ENCODE peak calls at places on chromosome 2, in four cellular contexts. One of them, this sample, is unnamed.

GRCh38 chr2:168571061-168571460 is 115.0 kb downstream of the CERS6 start:
- DNase-seq in A549: no peak
- DNase-seq in K562: no peak
- DNase-seq in IMR-90: peak; percentile 3
- DNase-seq in this sample: no peak

GRCh38 chr2:200471324-200471848 is 38.5 kb downstream of the KCTD18 start:
- DNase-seq in A549: peak; percentile 57
- DNase-seq in K562: no peak
- DNase-seq in IMR-90: no peak
- DNase-seq in this sample: peak; percentile 17

GRCh38 chr2:172234716-172235661 is 132.3 kb upstream of the DLX2 start:
- DNase-seq in A549: peak; percentile 35
- DNase-seq in K562: no peak
- DNase-seq in IMR-90: no peak
- DNase-seq in this sample: peak; percentile 17

GRCh38 chr2:54042341-54042740 is 71.5 kb upstream of the PSME4 start:
- DNase-seq in A549: no peak
- DNase-seq in K562: no peak
- DNase-seq in IMR-90: peak; percentile 62
- DNase-seq in this sample: no peak

GRCh38 chr2:157880927-157881326 is 4.8 kb upstream of the ACVR1 start:
- DNase-seq in A549: no peak
- DNase-seq in K562: no peak
- DNase-seq in IMR-90: no peak
- DNase-seq in this sample: no peak

GRCh38 chr2:181621779-181622490 is 35.0 kb downstream of the CERKL start:
- DNase-seq in A549: no peak
- DNase-seq in K562: no peak
- DNase-seq in IMR-90: no peak
- DNase-seq in this sample: no peak

GRCh38 chr2:235609321-235609720 is 115.5 kb downstream of the AGAP1 start:
- DNase-seq in A549: no peak
- DNase-seq in K562: no peak
- DNase-seq in IMR-90: no peak
- DNase-seq in this sample: no peak

GRCh38 chr2:191347154-191347553 is 102.0 kb downstream of the MYO1B start:
- DNase-seq in A549: no peak
- DNase-seq in K562: no peak
- DNase-seq in IMR-90: no peak
- DNase-seq in this sample: no peak

GRCh38 chr2:216646116-216646515 is 12.9 kb downstream of the IGFBP2 start:
- DNase-seq in A549: no peak
- DNase-seq in K562: no peak
- DNase-seq in IMR-90: no peak
- DNase-seq in this sample: no peak

GRCh38 chr2:235833971-235834620 is 334.1 kb downstream of the GBX2 start:
- DNase-seq in A549: no peak
- DNase-seq in K562: no peak
- DNase-seq in IMR-90: no peak
- DNase-seq in this sample: no peak

GRCh38 chr2:98514879-98515570 is 70.4 kb downstream of the INPP4A start:
- DNase-seq in A549: no peak
- DNase-seq in K562: peak; percentile 22
- DNase-seq in IMR-90: peak; percentile 68
- DNase-seq in this sample: peak; percentile 62

GRCh38 chr2:175854665-175855064 is 147.4 kb downstream of the LNPK start:
- DNase-seq in A549: no peak
- DNase-seq in K562: no peak
- DNase-seq in IMR-90: no peak
- DNase-seq in this sample: no peak

GRCh38 chr2:175136334-175137215 is 31.4 kb downstream of the ATF2 start:
- DNase-seq in A549: no peak
- DNase-seq in K562: no peak
- DNase-seq in IMR-90: no peak
- DNase-seq in this sample: no peak

GRCh38 chr2:45857848-45858520 is 206.5 kb downstream of the PRKCE start:
- DNase-seq in A549: no peak
- DNase-seq in K562: no peak
- DNase-seq in IMR-90: no peak
- DNase-seq in this sample: no peak

GRCh38 chr2:147916067-147916466 is 71.2 kb downstream of the ACVR2A start:
- DNase-seq in A549: no peak
- DNase-seq in K562: no peak
- DNase-seq in IMR-90: no peak
- DNase-seq in this sample: no peak

GRCh38 chr2:136957044-136957443 is 191.7 kb downstream of the THSD7B start:
- DNase-seq in A549: no peak
- DNase-seq in K562: no peak
- DNase-seq in IMR-90: no peak
- DNase-seq in this sample: no peak

GRCh38 chr2:13725945-13726344 is 906.6 kb upstream of the LRATD1 start:
- DNase-seq in A549: no peak
- DNase-seq in K562: no peak
- DNase-seq in IMR-90: no peak
- DNase-seq in this sample: no peak

GRCh38 chr2:145652992-145653545 is 1133.2 kb upstream of the ZEB2 start:
- DNase-seq in A549: no peak
- DNase-seq in K562: no peak
- DNase-seq in IMR-90: peak; percentile 95
- DNase-seq in this sample: no peak

GRCh38 chr2:173218331-173219056 is 136.2 kb upstream of the CDCA7 start:
- DNase-seq in A549: no peak
- DNase-seq in K562: no peak
- DNase-seq in IMR-90: peak; percentile 24
- DNase-seq in this sample: no peak

GRCh38 chr2:73776869-73777519 is 2.9 kb downstream of the DUSP11 start:
- DNase-seq in A549: no peak
- DNase-seq in K562: no peak
- DNase-seq in IMR-90: peak; percentile 70
- DNase-seq in this sample: peak; percentile 12

GRCh38 chr2:73776381-73776780 is 3.5 kb downstream of the DUSP11 start:
- DNase-seq in A549: no peak
- DNase-seq in K562: no peak
- DNase-seq in IMR-90: no peak
- DNase-seq in this sample: no peak

GRCh38 chr2:73780242-73780582 is 309 bp upstream of the DUSP11 start:
- DNase-seq in A549: no peak
- DNase-seq in K562: no peak
- DNase-seq in IMR-90: no peak
- DNase-seq in this sample: no peak

GRCh38 chr2:73779472-73780241 is at the start of gene DUSP11:
- DNase-seq in A549: peak; percentile 95
- DNase-seq in K562: peak; percentile 88
- DNase-seq in IMR-90: peak; percentile 92
- DNase-seq in this sample: peak; percentile 96
- TF ChIP-seq POLR2A in A549: peak; percentile 95
- TF ChIP-seq POLR2A in K562: peak; percentile 91
- TF ChIP-seq POLR2A in IMR-90: peak; percentile 68
- TF ChIP-seq POLR2A in this sample: peak; percentile 84

GRCh38 chr2:28896906-28897305 is 2.4 kb downstream of the WDR43 start:
- DNase-seq in A549: peak; percentile 44
- DNase-seq in K562: no peak
- DNase-seq in IMR-90: peak; percentile 71
- DNase-seq in this sample: no peak

GRCh38 chr2:28898048-28898447 is 3.6 kb downstream of the WDR43 start:
- DNase-seq in A549: no peak
- DNase-seq in K562: no peak
- DNase-seq in IMR-90: no peak
- DNase-seq in this sample: peak; percentile 65

GRCh38 chr2:28894470-28895188 is at the start of gene WDR43:
- DNase-seq in A549: peak; percentile 97
- DNase-seq in K562: peak; percentile 95
- DNase-seq in IMR-90: peak; percentile 99
- DNase-seq in this sample: peak; percentile 99

GRCh38 chr2:28893488-28893887 is 979 bp upstream of the WDR43 start:
- DNase-seq in A549: no peak
- DNase-seq in K562: no peak
- DNase-seq in IMR-90: no peak
- DNase-seq in this sample: no peak

GRCh38 chr2:28895189-28895893 is 874 bp downstream of the WDR43 start:
- DNase-seq in A549: peak; percentile 46
- DNase-seq in K562: no peak
- DNase-seq in IMR-90: peak; percentile 54
- DNase-seq in this sample: peak; percentile 74
- TF ChIP-seq POLR2A in A549: no peak
- TF ChIP-seq POLR2A in K562: no peak
- TF ChIP-seq POLR2A in IMR-90: no peak
- TF ChIP-seq POLR2A in this sample: no peak

GRCh38 chr2:55232084-55232862 is at the start of the genes CLHC1 and RPS27A:
- DNase-seq in A549: peak; percentile 97
- DNase-seq in K562: peak; percentile 88
- DNase-seq in IMR-90: peak; percentile 97
- DNase-seq in this sample: peak; percentile 97
- TF ChIP-seq POLR2A in A549: peak; percentile 92
- TF ChIP-seq POLR2A in K562: peak; percentile 99
- TF ChIP-seq POLR2A in IMR-90: peak; percentile 95
- TF ChIP-seq POLR2A in this sample: peak; percentile 97

GRCh38 chr2:39689876-39690275 is 24.2 kb downstream of the TMEM178A start:
- DNase-seq in A549: no peak
- DNase-seq in K562: no peak
- DNase-seq in IMR-90: no peak
- DNase-seq in this sample: no peak
- TF ChIP-seq POLR2A in A549: no peak
- TF ChIP-seq POLR2A in K562: no peak
- TF ChIP-seq POLR2A in IMR-90: no peak
- TF ChIP-seq POLR2A in this sample: no peak

GRCh38 chr2:206418968-206419367 is 24.4 kb upstream of the ADAM23 start:
- DNase-seq in A549: no peak
- DNase-seq in K562: no peak
- DNase-seq in IMR-90: no peak
- DNase-seq in this sample: no peak

GRCh38 chr2:206424134-206424533 is 19.2 kb upstream of the ADAM23 start:
- DNase-seq in A549: no peak
- DNase-seq in K562: no peak
- DNase-seq in IMR-90: no peak
- DNase-seq in this sample: no peak

GRCh38 chr2:206423147-206423546 is 20.2 kb upstream of the ADAM23 start:
- DNase-seq in A549: peak; percentile 8
- DNase-seq in K562: peak; percentile 53
- DNase-seq in IMR-90: no peak
- DNase-seq in this sample: no peak

GRCh38 chr2:206422493-206422892 is 20.8 kb upstream of the ADAM23 start:
- DNase-seq in A549: no peak
- DNase-seq in K562: no peak
- DNase-seq in IMR-90: peak; percentile 68
- DNase-seq in this sample: no peak
- TF ChIP-seq POLR2A in A549: no peak
- TF ChIP-seq POLR2A in K562: no peak
- TF ChIP-seq POLR2A in IMR-90: no peak
- TF ChIP-seq POLR2A in this sample: no peak

DNA sequence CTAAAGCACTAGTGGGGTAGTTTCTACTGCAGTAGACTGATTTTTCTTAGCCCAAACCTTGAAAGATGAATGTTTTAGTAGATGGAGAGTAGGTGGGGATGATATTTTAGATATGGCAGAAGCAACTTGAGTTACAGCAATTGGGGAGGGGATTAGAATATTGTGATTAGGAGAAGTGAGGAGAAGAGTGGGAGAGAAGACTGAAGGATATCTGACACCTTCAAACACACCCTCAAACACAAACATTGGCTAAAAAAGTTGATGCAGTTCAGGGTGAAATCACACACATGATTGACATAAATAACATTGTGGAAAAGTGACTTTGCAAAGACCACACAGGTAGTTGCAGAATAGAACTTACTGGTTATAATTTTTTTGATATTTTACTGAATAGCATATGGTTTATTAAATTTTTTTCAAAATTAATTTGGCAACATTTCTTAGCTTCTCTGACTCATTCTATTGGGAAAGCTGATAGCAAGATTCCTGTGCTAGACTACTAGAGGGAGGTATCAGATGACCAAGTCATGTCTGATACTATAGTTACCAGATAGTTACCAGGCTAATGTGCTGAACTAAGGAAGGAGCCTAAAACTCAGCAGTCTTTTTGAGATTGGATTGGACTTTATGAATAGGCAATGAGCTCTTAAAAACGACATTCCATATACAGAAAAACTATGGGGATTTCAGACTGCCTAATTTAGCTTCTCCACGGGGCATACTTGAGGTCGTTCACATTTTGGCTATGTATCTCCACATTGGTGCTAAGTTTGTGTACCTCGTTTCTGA is 73.0 kb downstream of the ACTR3 start:
- DNase-seq in A549: no peak
- DNase-seq in K562: no peak
- DNase-seq in IMR-90: peak; percentile 87
- DNase-seq in this sample: no peak
- TF ChIP-seq POLR2A in A549: no peak
- TF ChIP-seq POLR2A in K562: peak; percentile 60
- TF ChIP-seq POLR2A in IMR-90: peak; percentile 17
- TF ChIP-seq POLR2A in this sample: no peak

GRCh38 chr2:238865015-238865719 is 17.3 kb downstream of the TWIST2 start:
- DNase-seq in A549: no peak
- DNase-seq in K562: no peak
- DNase-seq in IMR-90: no peak
- DNase-seq in this sample: no peak

GRCh38 chr2:238863749-238864206 is 15.9 kb downstream of the TWIST2 start:
- DNase-seq in A549: peak; percentile 19
- DNase-seq in K562: no peak
- DNase-seq in IMR-90: no peak
- DNase-seq in this sample: no peak

GRCh38 chr2:238863231-238863630 is 15.3 kb downstream of the TWIST2 start:
- DNase-seq in A549: no peak
- DNase-seq in K562: no peak
- DNase-seq in IMR-90: no peak
- DNase-seq in this sample: no peak

GRCh38 chr2:238865744-238866355 is 18.0 kb downstream of the TWIST2 start:
- DNase-seq in A549: no peak
- DNase-seq in K562: no peak
- DNase-seq in IMR-90: no peak
- DNase-seq in this sample: no peak

DNA sequence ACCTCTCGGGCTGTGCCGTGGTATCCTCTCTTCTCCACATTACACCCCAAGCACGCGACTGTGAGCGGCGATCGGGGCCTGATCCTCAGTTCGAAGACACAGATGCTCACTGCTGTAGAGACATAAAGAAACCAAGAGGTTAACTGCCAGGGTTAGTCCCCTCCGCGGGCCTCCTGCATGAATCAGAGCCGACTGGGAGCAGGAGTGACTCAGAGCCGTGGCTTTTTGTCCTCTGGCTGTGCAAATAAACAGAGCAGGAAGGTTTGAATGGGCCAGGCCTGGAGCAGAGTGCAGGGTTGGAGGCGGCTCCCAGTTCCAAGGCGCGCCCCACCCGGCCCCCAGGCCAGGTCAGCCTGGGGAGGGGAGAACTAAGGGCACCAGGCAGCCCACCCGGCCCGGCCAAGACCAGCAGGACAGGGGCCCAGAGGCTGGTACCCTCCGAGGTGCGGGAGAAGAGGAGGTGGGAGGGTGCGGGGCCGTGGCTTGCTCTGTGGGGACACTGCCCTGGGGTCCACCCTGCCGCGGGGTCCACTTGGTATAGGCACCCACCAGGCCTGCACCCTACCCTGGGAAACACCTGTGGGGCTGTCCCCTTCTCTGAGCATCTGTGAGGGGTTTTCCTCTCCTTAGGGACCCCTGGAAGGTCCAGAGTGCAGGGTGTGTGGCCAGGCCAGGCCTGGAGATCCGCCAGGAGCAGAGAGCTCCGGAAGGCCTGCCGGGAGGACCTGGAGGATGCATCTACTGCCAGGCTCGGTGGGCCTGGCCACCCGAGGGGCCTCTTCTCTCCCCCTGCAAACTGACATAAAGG is 16.5 kb downstream of the TWIST2 start:
- DNase-seq in A549: peak; percentile 98
- DNase-seq in K562: no peak
- DNase-seq in IMR-90: peak; percentile 99
- DNase-seq in this sample: no peak
- TF ChIP-seq POLR2A in A549: peak; percentile 16
- TF ChIP-seq POLR2A in K562: no peak
- TF ChIP-seq POLR2A in IMR-90: peak; percentile 46
- TF ChIP-seq POLR2A in this sample: no peak

This sample was measured in erythroblast.